ENCODE peak calls at places on chromosome 9, in eight cellular contexts. T is cardiac muscle cell, S is AG04450, E is IMR-90, Q is A549, N is fibroblast of pulmonary artery, C is choroid plexus epithelial cell, R is stomach. Y is an unnamed sample.

GRCh38 chr9:91040371-91041215 is 239.0 kb downstream of the SYK start:
- DNase-seq in T (no peak), S (no peak), E (peak), Q (no peak), N (no peak), C (no peak), R (no peak), Y (no peak)

GRCh38 chr9:21817176-21817575 is 14.7 kb downstream of the MTAP start:
- DNase-seq in T (peak), S (no peak), E (peak), Q (no peak), N (peak), C (peak), R (no peak), Y (no peak)

GRCh38 chr9:89924611-89925010 is 319.8 kb downstream of the GADD45G start:
- DNase-seq in T (no peak), S (no peak), E (no peak), Q (no peak), N (no peak), C (no peak), R (no peak), Y (no peak)

GRCh38 chr9:17004500-17004899 is 130.3 kb upstream of the CNTLN start:
- DNase-seq in T (peak), S (no peak), E (peak), Q (no peak), N (peak), C (peak), R (no peak), Y (no peak)

GRCh38 chr9:34380511-34381315 is 4.0 kb upstream of the MYORG start:
- DNase-seq in T (peak), S (peak), E (peak), Q (peak), N (peak), C (peak), R (peak), Y (no peak)

GRCh38 chr9:16824545-16825041 is 45.9 kb downstream of the BNC2 start:
- DNase-seq in T (peak), S (peak), E (peak), Q (no peak), N (peak), C (peak), R (no peak), Y (no peak)

GRCh38 chr9:89309608-89310485 is 1.1 kb upstream of the CKS2 start:
- DNase-seq in T (peak), S (no peak), E (no peak), Q (no peak), N (peak), C (peak), R (no peak), Y (no peak)

GRCh38 chr9:22514866-22515265 is 68.2 kb downstream of the DMRTA1 start:
- DNase-seq in T (no peak), S (no peak), E (no peak), Q (no peak), N (no peak), C (no peak), R (no peak), Y (no peak)

GRCh38 chr9:130366072-130366471 is 78.7 kb upstream of the ASS1 start:
- DNase-seq in T (no peak), S (no peak), E (no peak), Q (no peak), N (no peak), C (no peak), R (no peak), Y (no peak)

GRCh38 chr9:93303806-93304573 is 120.1 kb downstream of the WNK2 start:
- DNase-seq in T (no peak), S (no peak), E (no peak), Q (no peak), N (no peak), C (no peak), R (peak), Y (no peak)

GRCh38 chr9:88684046-88684445 is 149.1 kb downstream of the NXNL2 start:
- DNase-seq in T (no peak), S (no peak), E (no peak), Q (no peak), N (no peak), C (peak), R (no peak), Y (no peak)

GRCh38 chr9:72150653-72151052 is 1.4 kb downstream of the GDA start:
- DNase-seq in T (no peak), S (no peak), E (no peak), Q (no peak), N (no peak), C (no peak), R (no peak), Y (no peak)

DNA sequence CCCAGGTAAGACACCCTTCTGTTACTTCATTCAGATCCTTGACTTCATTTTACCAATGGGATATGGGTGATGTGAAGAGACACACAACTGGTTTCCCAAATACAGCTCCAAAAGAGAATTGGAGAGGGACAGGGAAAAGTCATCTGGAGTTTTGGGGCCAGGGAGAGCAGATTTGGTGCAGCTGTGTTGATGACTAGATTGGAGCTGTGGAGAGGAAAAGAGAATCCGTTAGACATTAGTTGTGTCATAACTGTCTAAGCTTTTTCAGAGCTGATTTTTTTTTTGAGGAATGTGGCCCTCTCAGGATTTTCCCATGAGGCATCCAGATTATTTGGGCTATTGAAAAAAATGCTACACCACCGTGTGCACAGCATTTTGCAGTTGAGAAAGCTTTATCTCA is 423.4 kb downstream of the DMAC1 start:
- DNase-seq in T (no peak), S (no peak), E (no peak), Q (no peak), N (no peak), C (no peak), R (no peak), Y (no peak)
- H3K4me3 ChIP-seq in T (no peak), S (no peak), E (no peak), Q (no peak), N (no peak), C (no peak), R (no peak), Y (no peak)

GRCh38 chr9:127223810-127224177 is 40.8 kb upstream of the GARNL3 start:
- DNase-seq in T (no peak), S (no peak), E (no peak), Q (no peak), N (no peak), C (no peak), R (no peak), Y (no peak)
- TF ChIP-seq CTCF in T (no peak), S (no peak), E (no peak), Q (no peak), N (no peak), C (no peak), R (no peak), Y (no peak)

GRCh38 chr9:137044042-137044441 is 1.9 kb downstream of the NPDC1 start:
- DNase-seq in T (no peak), S (no peak), E (no peak), Q (no peak), N (no peak), C (no peak), R (no peak), Y (no peak)
- H3K4me3 ChIP-seq in T (no peak), S (no peak), E (no peak), Q (no peak), N (no peak), C (no peak), R (peak), Y (no peak)

DNA sequence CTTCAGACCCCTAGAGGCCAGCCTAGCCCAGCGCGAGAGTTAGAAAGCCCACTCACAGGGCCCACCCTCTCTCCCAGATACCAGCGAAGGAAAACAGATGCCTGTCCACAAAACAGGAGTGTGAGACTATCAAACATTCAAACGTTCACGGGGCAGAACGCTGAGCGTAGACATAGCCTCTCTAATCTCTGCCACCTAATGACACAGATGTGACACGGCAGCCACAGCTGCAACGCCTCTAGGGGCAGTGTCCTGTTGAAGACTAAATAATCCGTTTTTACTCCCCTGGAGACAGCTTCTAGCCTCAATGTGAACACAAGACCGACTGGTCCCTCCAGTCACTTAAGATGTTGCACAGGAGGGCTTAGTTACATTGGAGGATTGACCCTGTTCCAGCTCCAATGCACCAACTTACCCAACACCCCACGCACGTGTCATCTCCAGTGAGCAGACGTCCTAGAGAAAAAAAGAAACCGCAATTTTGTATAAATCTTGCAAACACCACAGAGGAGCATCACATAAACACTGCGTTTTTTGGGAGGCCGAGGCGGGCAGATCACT is 14.3 kb downstream of the DIPK1B start:
- DNase-seq in T (no peak), S (no peak), E (peak), Q (no peak), N (no peak), C (no peak), R (no peak), Y (no peak)
- TF ChIP-seq CTCF in T (no peak), S (peak), E (peak), Q (peak), N (peak), C (peak), R (no peak), Y (peak)

DNA sequence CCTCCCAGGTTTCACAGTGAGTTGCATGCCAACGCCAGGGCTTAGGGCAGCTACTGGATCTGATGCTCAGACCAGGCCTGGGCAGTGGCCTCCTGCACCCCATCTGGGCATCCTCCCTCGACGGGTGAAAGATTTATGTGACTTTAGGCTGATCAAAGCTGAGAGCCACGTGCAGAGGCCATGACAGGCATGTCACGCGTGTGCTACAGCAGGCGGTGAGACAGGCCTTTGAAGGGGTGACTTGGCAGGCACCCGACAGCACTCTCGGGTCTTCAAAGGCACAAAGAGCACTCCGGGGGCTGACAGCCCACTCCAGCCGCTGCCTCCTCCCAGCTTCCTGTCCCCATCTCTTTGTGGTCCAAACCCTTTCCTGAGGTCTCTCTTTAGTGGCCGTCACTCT is 66.2 kb downstream of the NTNG2 start:
- DNase-seq in T (no peak), S (no peak), E (no peak), Q (no peak), N (no peak), C (no peak), R (no peak), Y (no peak)
- H3K4me3 ChIP-seq in T (no peak), S (no peak), E (no peak), Q (no peak), N (no peak), C (no peak), R (no peak), Y (no peak)

GRCh38 chr9:94479757-94480156 is 75.1 kb upstream of the PCAT7 start:
- DNase-seq in T (no peak), S (no peak), E (no peak), Q (no peak), N (no peak), C (no peak), R (no peak), Y (no peak)

GRCh38 chr9:94482110-94482509 is 72.8 kb upstream of the PCAT7 start:
- DNase-seq in T (no peak), S (no peak), E (no peak), Q (no peak), N (no peak), C (no peak), R (no peak), Y (no peak)

GRCh38 chr9:94478755-94479730 is 75.8 kb upstream of the PCAT7 start:
- DNase-seq in T (no peak), S (no peak), E (no peak), Q (no peak), N (no peak), C (no peak), R (no peak), Y (no peak)

GRCh38 chr9:94480205-94480604 is 74.7 kb upstream of the PCAT7 start:
- DNase-seq in T (no peak), S (no peak), E (no peak), Q (no peak), N (no peak), C (no peak), R (no peak), Y (no peak)
- TF ChIP-seq CTCF in T (no peak), S (no peak), E (no peak), Q (no peak), N (no peak), C (no peak), R (no peak), Y (no peak)

GRCh38 chr9:78783743-78784142 is 486.8 kb downstream of the PSAT1 start:
- DNase-seq in T (no peak), S (no peak), E (no peak), Q (no peak), N (no peak), C (peak), R (no peak), Y (no peak)

GRCh38 chr9:78781681-78782080 is 484.8 kb downstream of the PSAT1 start:
- DNase-seq in T (no peak), S (no peak), E (peak), Q (no peak), N (no peak), C (no peak), R (no peak), Y (no peak)

GRCh38 chr9:78778843-78779486 is 482.0 kb downstream of the PSAT1 start:
- DNase-seq in T (no peak), S (no peak), E (no peak), Q (no peak), N (peak), C (no peak), R (no peak), Y (no peak)

GRCh38 chr9:78782234-78782633 is 485.3 kb downstream of the PSAT1 start:
- DNase-seq in T (no peak), S (no peak), E (no peak), Q (no peak), N (no peak), C (no peak), R (no peak), Y (no peak)

GRCh38 chr9:78782858-78783257 is 485.9 kb downstream of the PSAT1 start:
- DNase-seq in T (no peak), S (no peak), E (peak), Q (no peak), N (no peak), C (no peak), R (no peak), Y (no peak)
- H3K4me3 ChIP-seq in T (no peak), S (no peak), E (no peak), Q (no peak), N (no peak), C (no peak), R (no peak), Y (no peak)

GRCh38 chr9:86280580-86280979 is 1.8 kb downstream of the ISCA1 start:
- DNase-seq in T (no peak), S (no peak), E (no peak), Q (no peak), N (no peak), C (no peak), R (no peak), Y (no peak)
- TF ChIP-seq CTCF in T (no peak), S (no peak), E (no peak), Q (no peak), N (no peak), C (no peak), R (no peak), Y (no peak)

GRCh38 chr9:127846451-127847154 is 7.9 kb downstream of the ENG start:
- DNase-seq in T (peak), S (no peak), E (no peak), Q (no peak), N (no peak), C (peak), R (no peak), Y (no peak)
- H3K4me3 ChIP-seq in T (no peak), S (no peak), E (no peak), Q (no peak), N (no peak), C (no peak), R (peak), Y (no peak)